ENCODE peak calls at places on chromosomes 5 and 9, in seven cellular contexts. X is PC-3, E is colonic mucosa, A is IMR-90, C is suprapubic skin, W is sigmoid colon, J is small intestine. N is an unnamed sample. For H3K9me3, the result is how much of the 10 kb centered on the place peaks cover.

GRCh38 chr9:35350827-35351549 is 138.9 kb upstream of the RUSC2 start:
- DNase-seq in X (peak), E (no peak), A (peak), C (no peak), W (no peak), J (no peak), N (no peak)

GRCh38 chr5:154771383-154771901 is 16.3 kb downstream of the LARP1 start:
- DNase-seq in X (no peak), E (no peak), A (peak), C (no peak), W (peak), J (no peak), N (no peak)

GRCh38 chr9:136013116-136013515 is 51.9 kb upstream of the UBAC1 start:
- DNase-seq in X (no peak), E (no peak), A (no peak), C (no peak), W (peak), J (no peak), N (no peak)

GRCh38 chr9:35954942-35955546 is 2.9 kb downstream of the OR2S2 start:
- DNase-seq in X (peak), E (peak), A (peak), C (no peak), W (no peak), J (peak), N (no peak)

GRCh38 chr5:131393498-131393968 is 129.7 kb downstream of the CDC42SE2 start:
- DNase-seq in X (no peak), E (no peak), A (no peak), C (no peak), W (no peak), J (no peak), N (no peak)

GRCh38 chr5:128920345-128921215 is 44.7 kb upstream of the SLC27A6 start:
- DNase-seq in X (peak), E (no peak), A (peak), C (no peak), W (no peak), J (no peak), N (no peak)

GRCh38 chr5:149014634-149015033 is 48.2 kb downstream of the SH3TC2 start:
- DNase-seq in X (no peak), E (no peak), A (no peak), C (no peak), W (no peak), J (no peak), N (no peak)

GRCh38 chr5:36740259-36740898 is 134.0 kb downstream of the SLC1A3 start:
- DNase-seq in X (no peak), E (no peak), A (peak), C (no peak), W (no peak), J (peak), N (no peak)

GRCh38 chr5:75640826-75641225 is 29.6 kb downstream of the ANKDD1B start:
- DNase-seq in X (no peak), E (no peak), A (peak), C (no peak), W (no peak), J (no peak), N (no peak)

GRCh38 chr5:1659100-1660036 is 135.6 kb upstream of the LPCAT1 start:
- DNase-seq in X (no peak), E (peak), A (no peak), C (peak), W (no peak), J (no peak), N (no peak)

GRCh38 chr9:130179508-130179907 is 7.3 kb downstream of the NCS1 start:
- DNase-seq in X (peak), E (no peak), A (no peak), C (no peak), W (no peak), J (no peak), N (no peak)

GRCh38 chr9:123607479-123607878 is 251.5 kb downstream of the CRB2 start:
- DNase-seq in X (no peak), E (no peak), A (no peak), C (no peak), W (no peak), J (peak), N (no peak)

GRCh38 chr9:81722277-81722676 is 32.9 kb upstream of the TLE1 start:
- DNase-seq in X (no peak), E (no peak), A (no peak), C (no peak), W (no peak), J (no peak), N (no peak)

GRCh38 chr5:2032432-2032831 is 149.7 kb upstream of the IRX4 start:
- DNase-seq in X (no peak), E (no peak), A (no peak), C (no peak), W (no peak), J (no peak), N (no peak)

GRCh38 chr9:93192721-93193372 is 8.9 kb downstream of the WNK2 start:
- DNase-seq in X (no peak), E (peak), A (no peak), C (no peak), W (no peak), J (no peak), N (no peak)

GRCh38 chr9:133141833-133142594 is 21.0 kb upstream of the RALGDS start:
- DNase-seq in X (no peak), E (no peak), A (no peak), C (no peak), W (peak), J (peak), N (peak)

GRCh38 chr5:170525450-170526211 is 21.8 kb downstream of the KCNIP1 start:
- DNase-seq in X (no peak), E (no peak), A (no peak), C (no peak), W (peak), J (no peak), N (no peak)

GRCh38 chr9:27090231-27090630 is 18.8 kb upstream of the TEK start:
- DNase-seq in X (no peak), E (no peak), A (no peak), C (no peak), W (no peak), J (no peak), N (no peak)

GRCh38 chr9:82320566-82320965 is 332.0 kb downstream of the SPATA31D1 start:
- DNase-seq in X (no peak), E (no peak), A (peak), C (no peak), W (no peak), J (no peak), N (no peak)

GRCh38 chr9:34405719-34406118 is 29.0 kb upstream of the MYORG start:
- DNase-seq in X (no peak), E (no peak), A (peak), C (no peak), W (no peak), J (no peak), N (no peak)

DNA sequence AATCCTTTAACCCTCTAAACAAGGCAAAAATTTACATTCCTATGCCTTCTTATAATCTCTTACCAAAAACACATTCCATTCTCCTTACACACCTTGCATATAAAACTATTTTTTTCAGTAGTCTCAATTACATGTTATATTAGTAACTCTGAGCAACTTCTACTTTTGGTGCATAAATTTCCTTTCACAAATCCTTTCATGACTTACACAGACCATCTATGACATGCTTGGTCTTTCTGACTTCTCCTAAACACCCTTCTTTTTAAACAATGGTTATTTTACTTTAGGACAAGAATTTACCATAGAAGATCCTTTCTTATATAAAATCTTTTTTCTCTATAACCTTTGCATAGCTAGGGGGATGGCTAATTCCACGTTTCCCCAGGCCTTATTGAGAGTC is 208.0 kb upstream of the ARRDC3 start:
- DNase-seq in X (peak), E (no peak), A (no peak), C (no peak), W (no peak), J (no peak), N (no peak)
- H3K9me3 ChIP-seq in X (under half), E (under half), A (under half), C (under half), W (under half), J (under half), N (under half)

DNA sequence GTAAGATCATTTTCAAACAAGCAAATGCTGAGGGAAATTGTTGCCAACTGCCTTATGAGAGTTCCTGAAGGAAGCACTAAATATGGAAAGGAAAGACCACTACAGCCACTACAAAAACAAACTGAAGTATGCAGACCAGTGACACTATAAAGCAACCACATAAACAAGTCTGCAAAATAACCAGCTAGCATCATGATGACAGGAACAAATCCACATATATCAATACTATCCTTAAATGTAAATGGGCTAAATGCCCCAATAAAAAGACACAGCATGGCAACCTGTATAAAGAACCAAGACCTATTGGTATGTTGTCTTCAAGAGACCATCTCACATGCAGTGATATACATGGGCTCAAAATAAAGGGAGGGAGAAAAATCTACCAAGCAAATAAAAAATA is 113.2 kb downstream of the DTWD2 start:
- DNase-seq in X (no peak), E (no peak), A (no peak), C (no peak), W (no peak), J (no peak), N (no peak)
- H3K9me3 ChIP-seq in X (under half), E (under half), A (under half), C (under half), W (under half), J (under half), N (under half)

DNA sequence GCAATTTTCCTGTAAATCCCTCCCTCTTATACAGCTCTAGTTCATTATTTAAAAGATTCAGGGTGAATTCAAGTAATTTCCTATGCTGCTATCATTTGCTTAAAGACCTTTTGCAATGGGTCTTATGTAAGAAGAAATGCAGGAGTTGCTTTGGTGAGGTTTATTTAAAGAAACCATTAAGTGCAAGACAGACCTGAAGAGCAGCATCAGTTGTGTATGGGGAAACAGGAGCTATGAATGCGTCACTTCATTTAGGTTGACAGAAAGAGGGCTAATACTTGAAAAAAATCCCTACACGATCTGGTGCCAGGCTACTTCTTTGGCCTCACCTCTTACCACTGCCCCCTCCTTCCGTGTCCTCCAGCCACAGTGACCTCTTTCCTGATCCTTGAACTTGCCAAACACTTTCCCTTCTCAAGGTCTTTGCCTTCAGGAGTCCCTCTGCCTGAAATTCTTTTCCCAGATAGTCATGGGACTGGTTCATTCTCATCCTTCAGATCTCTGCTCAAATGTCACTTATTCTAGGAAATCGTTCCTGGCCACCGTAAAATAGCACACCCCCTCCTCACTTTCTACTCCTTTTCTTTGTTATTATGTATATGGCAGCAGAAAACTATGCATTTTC is 1.4 kb upstream of the JAK2 start:
- DNase-seq in X (no peak), E (no peak), A (no peak), C (no peak), W (no peak), J (no peak), N (no peak)
- H3K9me3 ChIP-seq in X (under half), E (under half), A (under half), C (under half), W (under half), J (under half), N (under half)

GRCh38 chr5:12626556-12626955 is 722.3 kb upstream of the CTNND2 start:
- DNase-seq in X (no peak), E (no peak), A (no peak), C (no peak), W (no peak), J (no peak), N (no peak)
- H3K9me3 ChIP-seq in X (under half), E (under half), A (under half), C (under half), W (under half), J (under half), N (under half)

GRCh38 chr5:176458904-176459561 is 10.8 kb downstream of the FAF2 start:
- DNase-seq in X (peak), E (no peak), A (no peak), C (no peak), W (no peak), J (no peak), N (no peak)
- H3K9me3 ChIP-seq in X (under half), E (under half), A (under half), C (under half), W (under half), J (under half), N (under half)

DNA sequence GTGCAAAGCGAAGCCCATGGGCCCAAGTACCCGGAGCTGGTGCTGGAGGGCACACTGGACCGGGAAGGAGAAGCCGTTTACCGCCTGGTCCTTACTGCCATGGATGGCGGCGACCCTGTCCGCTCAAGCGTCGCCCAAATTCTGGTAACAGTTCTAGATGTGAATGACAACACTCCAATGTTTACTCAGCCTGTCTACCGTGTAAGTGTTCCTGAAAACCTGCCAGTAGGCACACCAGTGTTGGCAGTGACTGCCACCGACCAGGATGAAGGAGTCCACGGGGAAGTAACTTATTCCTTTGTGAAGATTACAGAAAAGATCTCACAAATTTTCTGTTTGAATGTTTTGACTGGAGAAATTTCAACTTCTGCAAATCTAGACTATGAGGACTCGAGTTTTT is 936 bp downstream of the PCDHGA6 start:
- DNase-seq in X (no peak), E (no peak), A (no peak), C (no peak), W (no peak), J (no peak), N (no peak)
- H3K9me3 ChIP-seq in X (under half), E (under half), A (half or more), C (half or more), W (under half), J (under half), N (under half)